ENCODE peak calls at places on chromosomes 4 and X, in five cellular contexts. One of them, this sample, is unnamed.

GRCh38 chrX:153372949-153373348 is 28.2 kb downstream of the PNMA6E start:
- DNase-seq in tibial nerve: no peak
- DNase-seq in OCI-LY7: no peak
- DNase-seq in A549: no peak
- DNase-seq in left lung: no peak
- DNase-seq in this sample: no peak

GRCh38 chrX:113959912-113960626 is 623.8 kb upstream of the HTR2C start:
- DNase-seq in A549: no peak
- DNase-seq in OCI-LY7: no peak
- DNase-seq in tibial nerve: no peak
- DNase-seq in left lung: no peak
- DNase-seq in this sample: no peak

GRCh38 chr4:81052119-81053068 is 21.9 kb downstream of the BMP3 start:
- DNase-seq in left lung: peak; percentile 36
- DNase-seq in OCI-LY7: peak; percentile 99
- DNase-seq in tibial nerve: peak; percentile 79
- DNase-seq in A549: no peak
- DNase-seq in this sample: no peak

GRCh38 chr4:49063670-49064069 is 77.6 kb downstream of the CWH43 start:
- DNase-seq in OCI-LY7: no peak
- DNase-seq in A549: no peak
- DNase-seq in left lung: no peak
- DNase-seq in tibial nerve: no peak
- DNase-seq in this sample: no peak

GRCh38 chr4:151953286-151953685 is 192.5 kb upstream of the GATB start:
- DNase-seq in left lung: no peak
- DNase-seq in A549: no peak
- DNase-seq in tibial nerve: no peak
- DNase-seq in OCI-LY7: no peak
- DNase-seq in this sample: no peak

GRCh38 chr4:155529197-155529596 is 137.5 kb upstream of the GUCY1A1 start:
- DNase-seq in left lung: no peak
- DNase-seq in OCI-LY7: no peak
- DNase-seq in tibial nerve: no peak
- DNase-seq in A549: no peak
- DNase-seq in this sample: no peak

GRCh38 chr4:76426272-76426671 is 5.3 kb upstream of the CCDC158 start:
- DNase-seq in tibial nerve: no peak
- DNase-seq in left lung: no peak
- DNase-seq in OCI-LY7: no peak
- DNase-seq in A549: no peak
- DNase-seq in this sample: no peak

GRCh38 chr4:53119685-53120084 is 246.2 kb downstream of the SCFD2 start:
- DNase-seq in OCI-LY7: no peak
- DNase-seq in A549: no peak
- DNase-seq in left lung: no peak
- DNase-seq in tibial nerve: peak; percentile 41
- DNase-seq in this sample: no peak

GRCh38 chr4:78079701-78080430 is 22.7 kb downstream of the FRAS1 start:
- DNase-seq in tibial nerve: no peak
- DNase-seq in left lung: no peak
- DNase-seq in OCI-LY7: no peak
- DNase-seq in A549: no peak
- DNase-seq in this sample: no peak

GRCh38 chrX:67544281-67544680 is 460 bp downstream of the AR start:
- DNase-seq in A549: no peak
- DNase-seq in left lung: peak; percentile 38
- DNase-seq in OCI-LY7: no peak
- DNase-seq in tibial nerve: no peak
- DNase-seq in this sample: no peak

GRCh38 chr4:111556141-111556781 is 589.0 kb upstream of the FAM241A start:
- DNase-seq in A549: no peak
- DNase-seq in OCI-LY7: no peak
- DNase-seq in tibial nerve: no peak
- DNase-seq in left lung: no peak
- DNase-seq in this sample: no peak

GRCh38 chrX:69074726-69075125 is 90.5 kb downstream of the PJA1 start:
- DNase-seq in OCI-LY7: no peak
- DNase-seq in left lung: no peak
- DNase-seq in tibial nerve: no peak
- DNase-seq in A549: no peak
- DNase-seq in this sample: no peak

GRCh38 chrX:18422886-18423285 is 2.5 kb upstream of the CDKL5 start:
- DNase-seq in left lung: no peak
- DNase-seq in tibial nerve: no peak
- DNase-seq in A549: no peak
- DNase-seq in OCI-LY7: no peak
- DNase-seq in this sample: no peak

GRCh38 chr4:143286733-143287570 is 49.7 kb upstream of the GAB1 start:
- DNase-seq in OCI-LY7: no peak
- DNase-seq in left lung: no peak
- DNase-seq in A549: no peak
- DNase-seq in tibial nerve: no peak
- DNase-seq in this sample: no peak

GRCh38 chr4:4840351-4840750 is 19.1 kb upstream of the MSX1 start:
- DNase-seq in A549: no peak
- DNase-seq in tibial nerve: no peak
- DNase-seq in left lung: no peak
- DNase-seq in OCI-LY7: no peak
- DNase-seq in this sample: no peak

GRCh38 chr4:73832651-73833237 is 3.7 kb upstream of the CXCL6 start:
- DNase-seq in OCI-LY7: no peak
- DNase-seq in A549: no peak
- DNase-seq in left lung: no peak
- DNase-seq in tibial nerve: no peak
- DNase-seq in this sample: no peak

GRCh38 chr4:3762753-3763511 is 3.3 kb upstream of the ADRA2C start:
- DNase-seq in A549: no peak
- DNase-seq in OCI-LY7: no peak
- DNase-seq in tibial nerve: no peak
- DNase-seq in left lung: no peak
- DNase-seq in this sample: no peak

GRCh38 chr4:3766207-3766790 is at the start of gene ADRA2C:
- DNase-seq in A549: peak; percentile 19
- DNase-seq in OCI-LY7: no peak
- DNase-seq in left lung: no peak
- DNase-seq in tibial nerve: no peak
- DNase-seq in this sample: no peak

GRCh38 chr4:3766791-3767561 is 791 bp downstream of the ADRA2C start:
- DNase-seq in tibial nerve: no peak
- DNase-seq in OCI-LY7: no peak
- DNase-seq in left lung: no peak
- DNase-seq in A549: no peak
- DNase-seq in this sample: no peak

GRCh38 chr4:3767569-3768288 is 1.5 kb downstream of the ADRA2C start:
- DNase-seq in left lung: no peak
- DNase-seq in OCI-LY7: no peak
- DNase-seq in A549: no peak
- DNase-seq in tibial nerve: no peak
- DNase-seq in this sample: no peak

GRCh38 chr4:3765271-3766206 is 646 bp upstream of the ADRA2C start:
- DNase-seq in left lung: no peak
- DNase-seq in A549: peak; percentile 42
- DNase-seq in tibial nerve: no peak
- DNase-seq in OCI-LY7: no peak
- DNase-seq in this sample: no peak
- TF ChIP-seq CTCF in left lung: no peak
- TF ChIP-seq CTCF in A549: peak; percentile 56
- TF ChIP-seq CTCF in tibial nerve: no peak
- TF ChIP-seq CTCF in OCI-LY7: no peak
- TF ChIP-seq CTCF in this sample: peak; percentile 30

DNA sequence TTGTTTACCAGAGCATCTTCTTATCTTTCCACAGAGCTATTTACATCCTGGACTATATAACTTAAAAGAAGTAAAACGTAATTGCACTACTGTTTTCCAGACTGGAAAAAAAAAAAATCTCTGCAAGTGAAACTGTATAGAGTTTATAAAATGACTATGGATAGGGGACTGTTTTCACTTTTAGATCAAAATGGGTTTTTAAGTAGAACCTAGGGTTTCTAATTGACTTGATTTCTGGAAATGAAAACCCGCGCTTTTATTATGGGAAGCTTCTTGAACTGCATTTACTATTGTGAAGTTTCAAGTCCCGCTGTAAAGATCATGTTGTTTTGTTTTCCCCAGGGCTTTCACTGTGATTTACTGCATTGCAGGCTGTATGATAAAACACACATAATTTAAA is 162.7 kb downstream of the STIM2 start:
- DNase-seq in A549: no peak
- DNase-seq in OCI-LY7: no peak
- DNase-seq in tibial nerve: no peak
- DNase-seq in left lung: no peak
- DNase-seq in this sample: no peak
- TF ChIP-seq CTCF in A549: no peak
- TF ChIP-seq CTCF in OCI-LY7: no peak
- TF ChIP-seq CTCF in tibial nerve: no peak
- TF ChIP-seq CTCF in left lung: no peak
- TF ChIP-seq CTCF in this sample: no peak

DNA sequence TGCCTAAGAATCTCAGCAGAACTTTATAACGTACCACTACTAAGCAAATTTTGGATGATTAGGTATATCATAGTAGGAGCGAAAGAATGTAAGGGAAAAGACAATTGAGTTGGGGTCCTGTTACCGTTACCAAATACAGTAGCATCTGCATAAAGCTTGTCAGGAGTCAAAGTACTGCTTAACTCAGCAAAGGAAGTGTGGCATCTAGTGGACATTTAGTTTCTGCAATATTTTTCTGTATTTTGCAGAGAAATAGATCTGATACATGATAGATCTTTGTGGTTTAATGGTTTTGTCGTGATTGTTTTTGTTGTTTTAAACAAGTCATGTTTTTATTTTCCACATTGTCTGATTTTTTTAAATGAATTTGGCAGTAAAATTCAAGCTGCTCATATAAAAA is 81.0 kb upstream of the SMARCAD1 start:
- DNase-seq in OCI-LY7: no peak
- DNase-seq in tibial nerve: no peak
- DNase-seq in left lung: no peak
- DNase-seq in A549: no peak
- DNase-seq in this sample: no peak
- TF ChIP-seq CTCF in OCI-LY7: peak; percentile 46
- TF ChIP-seq CTCF in tibial nerve: no peak
- TF ChIP-seq CTCF in left lung: no peak
- TF ChIP-seq CTCF in A549: peak; percentile 21
- TF ChIP-seq CTCF in this sample: no peak

DNA sequence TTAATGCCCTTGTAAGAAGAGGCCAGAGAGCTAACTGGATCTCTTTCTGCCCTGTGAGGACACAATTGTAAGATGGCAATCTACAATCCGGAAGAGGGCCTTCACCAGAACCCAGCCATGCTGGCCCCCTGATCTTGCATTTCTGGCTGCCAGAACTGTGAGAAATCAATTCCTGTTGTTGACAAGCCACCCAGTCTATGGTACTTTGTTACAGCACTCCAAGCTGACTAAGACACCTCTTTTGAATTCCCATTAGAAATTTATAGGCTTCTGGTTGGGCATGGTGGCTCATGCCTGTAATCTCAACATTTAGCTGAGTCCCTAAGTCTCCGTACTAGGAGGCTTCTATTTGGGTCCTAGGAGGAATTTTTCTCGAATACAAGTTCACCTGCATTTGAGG is 48.8 kb upstream of the RELL1 start:
- DNase-seq in A549: no peak
- DNase-seq in tibial nerve: no peak
- DNase-seq in OCI-LY7: no peak
- DNase-seq in left lung: no peak
- DNase-seq in this sample: no peak
- TF ChIP-seq CTCF in A549: no peak
- TF ChIP-seq CTCF in tibial nerve: no peak
- TF ChIP-seq CTCF in OCI-LY7: no peak
- TF ChIP-seq CTCF in left lung: no peak
- TF ChIP-seq CTCF in this sample: no peak

GRCh38 chr4:16199132-16199531 is 27.1 kb downstream of the TAPT1 start:
- DNase-seq in OCI-LY7: peak; percentile 33
- DNase-seq in A549: no peak
- DNase-seq in left lung: no peak
- DNase-seq in tibial nerve: no peak
- DNase-seq in this sample: no peak
- TF ChIP-seq CTCF in OCI-LY7: peak; percentile 84
- TF ChIP-seq CTCF in A549: peak; percentile 48
- TF ChIP-seq CTCF in left lung: no peak
- TF ChIP-seq CTCF in tibial nerve: no peak
- TF ChIP-seq CTCF in this sample: no peak

GRCh38 chr4:55397024-55397520 is 1.3 kb downstream of the TMEM165 start:
- DNase-seq in left lung: no peak
- DNase-seq in OCI-LY7: peak; percentile 31
- DNase-seq in A549: no peak
- DNase-seq in tibial nerve: no peak
- DNase-seq in this sample: no peak

GRCh38 chr4:55393461-55394320 is 2.1 kb upstream of the TMEM165 start:
- DNase-seq in OCI-LY7: peak; percentile 71
- DNase-seq in tibial nerve: no peak
- DNase-seq in left lung: no peak
- DNase-seq in A549: no peak
- DNase-seq in this sample: no peak

GRCh38 chr4:55395529-55396304 is at the start of gene TMEM165:
- DNase-seq in tibial nerve: peak; percentile 80
- DNase-seq in left lung: peak; percentile 96
- DNase-seq in A549: peak; percentile 67
- DNase-seq in OCI-LY7: peak; percentile 91
- DNase-seq in this sample: peak; percentile 88

GRCh38 chr4:55396305-55397023 is 707 bp downstream of the TMEM165 start:
- DNase-seq in tibial nerve: peak; percentile 20
- DNase-seq in OCI-LY7: peak; percentile 70
- DNase-seq in left lung: peak; percentile 66
- DNase-seq in A549: peak; percentile 25
- DNase-seq in this sample: no peak

GRCh38 chr4:55395218-55395528 is 584 bp upstream of the TMEM165 start:
- DNase-seq in left lung: no peak
- DNase-seq in A549: no peak
- DNase-seq in OCI-LY7: no peak
- DNase-seq in tibial nerve: no peak
- DNase-seq in this sample: no peak
- TF ChIP-seq CTCF in left lung: no peak
- TF ChIP-seq CTCF in A549: no peak
- TF ChIP-seq CTCF in OCI-LY7: peak; percentile 46
- TF ChIP-seq CTCF in tibial nerve: no peak
- TF ChIP-seq CTCF in this sample: no peak

DNA sequence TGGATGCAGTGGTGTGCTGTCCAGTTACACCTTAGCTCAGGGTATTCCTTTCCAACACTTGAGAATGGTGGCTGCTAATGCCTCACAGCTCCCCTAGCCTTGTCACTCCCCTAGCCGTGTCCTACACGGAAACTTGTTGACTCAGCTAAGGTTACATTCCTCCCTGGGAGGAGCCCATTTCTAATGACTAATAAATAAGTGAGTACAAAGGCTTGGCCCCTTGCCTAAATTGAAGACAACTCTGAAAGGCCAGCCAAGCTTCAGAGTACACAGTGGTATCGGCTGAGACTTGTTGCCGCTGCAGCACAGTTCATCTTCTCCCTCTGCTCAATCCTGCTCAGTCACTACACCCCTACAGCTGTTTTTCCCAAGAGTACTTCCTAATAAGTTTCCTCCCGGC is 21.2 kb upstream of the SLC25A31 start:
- DNase-seq in tibial nerve: no peak
- DNase-seq in left lung: no peak
- DNase-seq in OCI-LY7: no peak
- DNase-seq in A549: peak; percentile 38
- DNase-seq in this sample: no peak
- TF ChIP-seq CTCF in tibial nerve: no peak
- TF ChIP-seq CTCF in left lung: no peak
- TF ChIP-seq CTCF in OCI-LY7: no peak
- TF ChIP-seq CTCF in A549: no peak
- TF ChIP-seq CTCF in this sample: no peak

This sample was measured in gastrocnemius medialis.